ENCODE peak calls at places on chromosomes 12 and 14, in four cellular contexts. One of them, this sample, is unnamed. For H3K4me1, the result is how much of the 10 kb centered on the place peaks cover.

GRCh38 chr14:90499121-90499520 is 102.3 kb downstream of the CALM1 start:
- DNase-seq in right lobe of liver: no peak
- DNase-seq in heart left ventricle: no peak
- DNase-seq in A549: no peak
- DNase-seq in this sample: no peak

GRCh38 chr14:64728106-64728505 is 23.9 kb downstream of the PLEKHG3 start:
- DNase-seq in A549: no peak
- DNase-seq in heart left ventricle: no peak
- DNase-seq in right lobe of liver: no peak
- DNase-seq in this sample: no peak

GRCh38 chr12:89080797-89081470 is 271.4 kb downstream of the DUSP6 start:
- DNase-seq in right lobe of liver: no peak
- DNase-seq in heart left ventricle: no peak
- DNase-seq in A549: no peak
- DNase-seq in this sample: no peak

GRCh38 chr14:43539210-43539609 is 967.9 kb downstream of the FSCB start:
- DNase-seq in right lobe of liver: no peak
- DNase-seq in heart left ventricle: no peak
- DNase-seq in A549: no peak
- DNase-seq in this sample: no peak

GRCh38 chr14:36373982-36374673 is 53.7 kb upstream of the MBIP start:
- DNase-seq in heart left ventricle: peak
- DNase-seq in right lobe of liver: peak
- DNase-seq in A549: peak
- DNase-seq in this sample: peak

GRCh38 chr14:20262642-20263128 is 23.6 kb downstream of the OR11H4 start:
- DNase-seq in right lobe of liver: no peak
- DNase-seq in A549: no peak
- DNase-seq in heart left ventricle: no peak
- DNase-seq in this sample: no peak

GRCh38 chr12:58504539-58504938 is 415.8 kb downstream of the LRIG3 start:
- DNase-seq in right lobe of liver: no peak
- DNase-seq in A549: no peak
- DNase-seq in heart left ventricle: no peak
- DNase-seq in this sample: no peak

GRCh38 chr14:92336363-92336762 is 13.4 kb downstream of the SLC24A4 start:
- DNase-seq in right lobe of liver: no peak
- DNase-seq in heart left ventricle: no peak
- DNase-seq in A549: no peak
- DNase-seq in this sample: no peak

GRCh38 chr14:39376671-39377403 is 55.4 kb downstream of the FBXO33 start:
- DNase-seq in heart left ventricle: no peak
- DNase-seq in A549: no peak
- DNase-seq in right lobe of liver: no peak
- DNase-seq in this sample: no peak

GRCh38 chr12:114936148-114937099 is 252.4 kb upstream of the TBX3 start:
- DNase-seq in heart left ventricle: no peak
- DNase-seq in right lobe of liver: no peak
- DNase-seq in A549: no peak
- DNase-seq in this sample: no peak

GRCh38 chr12:94714378-94714777 is 64.0 kb upstream of the TMCC3 start:
- DNase-seq in right lobe of liver: no peak
- DNase-seq in heart left ventricle: no peak
- DNase-seq in A549: no peak
- DNase-seq in this sample: no peak

GRCh38 chr12:5510251-5510805 is 78.4 kb downstream of the NTF3 start:
- DNase-seq in A549: no peak
- DNase-seq in right lobe of liver: no peak
- DNase-seq in heart left ventricle: no peak
- DNase-seq in this sample: no peak

GRCh38 chr12:63138484-63138883 is 12.5 kb downstream of the AVPR1A start:
- DNase-seq in heart left ventricle: no peak
- DNase-seq in A549: no peak
- DNase-seq in right lobe of liver: no peak
- DNase-seq in this sample: no peak

GRCh38 chr14:59301354-59301753 is 112.9 kb downstream of the DAAM1 start:
- DNase-seq in heart left ventricle: peak
- DNase-seq in right lobe of liver: no peak
- DNase-seq in A549: no peak
- DNase-seq in this sample: no peak

GRCh38 chr14:105058521-105059034 is 6.7 kb downstream of the GPR132 start:
- DNase-seq in heart left ventricle: no peak
- DNase-seq in A549: no peak
- DNase-seq in right lobe of liver: peak
- DNase-seq in this sample: no peak

GRCh38 chr14:39617537-39617936 is 185.3 kb upstream of the FBXO33 start:
- DNase-seq in A549: no peak
- DNase-seq in right lobe of liver: no peak
- DNase-seq in heart left ventricle: no peak
- DNase-seq in this sample: no peak

GRCh38 chr12:27604431-27604830 is 80.4 kb downstream of the PPFIBP1 start:
- DNase-seq in A549: no peak
- DNase-seq in heart left ventricle: no peak
- DNase-seq in right lobe of liver: no peak
- DNase-seq in this sample: no peak

GRCh38 chr12:99960312-99960711 is 24.4 kb downstream of the ANKS1B start:
- DNase-seq in A549: no peak
- DNase-seq in heart left ventricle: no peak
- DNase-seq in right lobe of liver: no peak
- DNase-seq in this sample: no peak

GRCh38 chr12:104764225-104765073 is 193.6 kb downstream of the SLC41A2 start:
- DNase-seq in heart left ventricle: no peak
- DNase-seq in right lobe of liver: no peak
- DNase-seq in A549: no peak
- DNase-seq in this sample: no peak

GRCh38 chr14:34693228-34693939 is 21.0 kb downstream of the CFL2 start:
- DNase-seq in A549: peak
- DNase-seq in right lobe of liver: peak
- DNase-seq in heart left ventricle: peak
- DNase-seq in this sample: peak

GRCh38 chr12:52965337-52965731 is 16.4 kb downstream of the KRT18 start:
- DNase-seq in right lobe of liver: no peak
- DNase-seq in A549: no peak
- DNase-seq in heart left ventricle: no peak
- DNase-seq in this sample: peak

DNA sequence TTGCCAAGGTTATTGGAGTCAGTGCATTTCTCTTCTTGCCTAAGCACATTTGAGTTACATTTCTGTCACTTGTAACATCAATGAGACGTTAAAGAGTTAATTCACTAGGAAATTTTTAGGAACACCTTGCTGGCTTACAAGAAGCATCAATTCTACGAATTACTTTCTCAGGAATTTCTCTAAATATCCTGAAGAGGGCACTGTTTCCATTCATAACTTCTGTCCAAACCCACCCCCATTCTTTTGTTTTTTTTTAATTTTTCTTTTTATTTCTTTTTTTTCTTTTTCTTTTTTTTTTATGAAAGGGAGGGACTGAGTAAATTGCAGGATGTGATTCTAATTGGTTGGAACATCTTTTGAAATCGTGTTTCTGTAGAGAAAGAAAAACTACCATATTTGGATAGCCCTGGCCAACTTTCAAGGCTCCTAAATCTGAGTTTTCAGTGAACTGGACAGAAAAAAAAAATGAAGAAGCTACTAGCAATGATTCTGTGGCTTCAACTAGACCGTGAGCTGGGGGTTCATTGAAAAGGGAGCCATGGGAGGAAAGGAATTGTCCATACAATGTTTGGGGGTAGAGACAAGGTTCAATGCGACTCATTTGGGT is 285.3 kb downstream of the DAD1 start:
- DNase-seq in A549: no peak
- DNase-seq in right lobe of liver: no peak
- DNase-seq in heart left ventricle: no peak
- DNase-seq in this sample: no peak
- TF ChIP-seq CTCF in A549: peak
- TF ChIP-seq CTCF in right lobe of liver: peak
- TF ChIP-seq CTCF in heart left ventricle: peak
- TF ChIP-seq CTCF in this sample: peak

GRCh38 chr14:22540286-22540685 is 48.7 kb downstream of the DAD1 start:
- DNase-seq in A549: no peak
- DNase-seq in right lobe of liver: no peak
- DNase-seq in heart left ventricle: no peak
- DNase-seq in this sample: no peak

GRCh38 chr14:22539831-22540230 is 49.2 kb downstream of the DAD1 start:
- DNase-seq in heart left ventricle: no peak
- DNase-seq in A549: no peak
- DNase-seq in right lobe of liver: no peak
- DNase-seq in this sample: no peak

GRCh38 chr14:22537436-22538310 is 51.4 kb downstream of the DAD1 start:
- DNase-seq in right lobe of liver: no peak
- DNase-seq in A549: no peak
- DNase-seq in heart left ventricle: no peak
- DNase-seq in this sample: no peak

GRCh38 chr14:22536853-22537338 is 52.1 kb downstream of the DAD1 start:
- DNase-seq in A549: peak
- DNase-seq in heart left ventricle: peak
- DNase-seq in right lobe of liver: no peak
- DNase-seq in this sample: peak

GRCh38 chr14:22538671-22539228 is 50.3 kb downstream of the DAD1 start:
- DNase-seq in right lobe of liver: no peak
- DNase-seq in A549: no peak
- DNase-seq in heart left ventricle: no peak
- DNase-seq in this sample: no peak
- H3K4me3 ChIP-seq in right lobe of liver: no peak
- H3K4me3 ChIP-seq in A549: no peak
- H3K4me3 ChIP-seq in heart left ventricle: no peak
- H3K4me3 ChIP-seq in this sample: no peak

GRCh38 chr14:102817318-102817717 is 40.1 kb downstream of the TRAF3 start:
- DNase-seq in heart left ventricle: no peak
- DNase-seq in right lobe of liver: peak
- DNase-seq in A549: no peak
- DNase-seq in this sample: no peak

GRCh38 chr14:102821252-102821651 is 44.0 kb downstream of the TRAF3 start:
- DNase-seq in heart left ventricle: no peak
- DNase-seq in A549: no peak
- DNase-seq in right lobe of liver: no peak
- DNase-seq in this sample: no peak

GRCh38 chr14:102817942-102818940 is 41.0 kb downstream of the TRAF3 start:
- DNase-seq in heart left ventricle: no peak
- DNase-seq in right lobe of liver: peak
- DNase-seq in A549: no peak
- DNase-seq in this sample: no peak

GRCh38 chr14:102819790-102820330 is 42.6 kb downstream of the TRAF3 start:
- DNase-seq in heart left ventricle: no peak
- DNase-seq in A549: no peak
- DNase-seq in right lobe of liver: no peak
- DNase-seq in this sample: no peak

GRCh38 chr14:102819176-102819628 is 42.0 kb downstream of the TRAF3 start:
- DNase-seq in heart left ventricle: no peak
- DNase-seq in A549: no peak
- DNase-seq in right lobe of liver: no peak
- DNase-seq in this sample: no peak
- H3K4me1 ChIP-seq in heart left ventricle: under half
- H3K4me1 ChIP-seq in A549: under half
- H3K4me1 ChIP-seq in right lobe of liver: under half
- H3K4me1 ChIP-seq in this sample: under half

DNA sequence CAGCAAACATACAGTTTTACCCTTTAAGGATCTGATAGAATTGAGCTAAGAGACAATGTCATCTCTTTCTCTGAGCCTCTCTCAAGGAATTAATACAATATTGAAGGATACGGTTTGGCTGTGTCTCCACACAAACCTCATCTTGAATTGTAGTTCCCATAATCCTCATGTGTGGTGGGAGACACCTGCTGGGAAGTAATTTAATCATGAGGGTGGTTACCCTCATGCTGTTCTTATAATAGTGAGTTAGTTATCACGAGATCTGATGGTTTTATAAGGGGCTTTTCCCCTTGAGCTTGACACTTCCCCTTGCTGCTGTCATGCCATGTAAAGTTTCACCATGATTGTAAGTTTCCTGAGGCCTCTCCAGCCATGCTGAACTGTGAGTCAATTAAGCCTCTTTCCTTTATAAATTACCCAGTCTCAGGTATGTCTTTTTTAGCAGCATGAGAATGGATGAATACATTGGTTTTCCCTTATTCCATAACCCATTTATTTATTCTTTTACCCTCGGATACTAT is 47.6 kb downstream of the TMEM30B start:
- DNase-seq in A549: no peak
- DNase-seq in heart left ventricle: no peak
- DNase-seq in right lobe of liver: no peak
- DNase-seq in this sample: no peak
- TF ChIP-seq CTCF in A549: no peak
- TF ChIP-seq CTCF in heart left ventricle: no peak
- TF ChIP-seq CTCF in right lobe of liver: no peak
- TF ChIP-seq CTCF in this sample: no peak

GRCh38 chr12:8841778-8842177 is 19.4 kb downstream of the A2ML1 start:
- DNase-seq in heart left ventricle: no peak
- DNase-seq in A549: no peak
- DNase-seq in right lobe of liver: no peak
- DNase-seq in this sample: no peak
- H3K4me3 ChIP-seq in heart left ventricle: no peak
- H3K4me3 ChIP-seq in A549: no peak
- H3K4me3 ChIP-seq in right lobe of liver: no peak
- H3K4me3 ChIP-seq in this sample: no peak

GRCh38 chr14:103100281-103101121 is 6.0 kb downstream of the EXOC3L4 start:
- DNase-seq in right lobe of liver: peak
- DNase-seq in heart left ventricle: no peak
- DNase-seq in A549: no peak
- DNase-seq in this sample: no peak
- H3K4me1 ChIP-seq in right lobe of liver: under half
- H3K4me1 ChIP-seq in heart left ventricle: under half
- H3K4me1 ChIP-seq in A549: half or more
- H3K4me1 ChIP-seq in this sample: under half

GRCh38 chr12:65908147-65908546 is 83.9 kb downstream of the HMGA2 start:
- DNase-seq in heart left ventricle: no peak
- DNase-seq in A549: no peak
- DNase-seq in right lobe of liver: no peak
- DNase-seq in this sample: no peak

GRCh38 chr12:65902504-65902903 is 78.2 kb downstream of the HMGA2 start:
- DNase-seq in right lobe of liver: no peak
- DNase-seq in A549: no peak
- DNase-seq in heart left ventricle: no peak
- DNase-seq in this sample: no peak

GRCh38 chr12:65903680-65904403 is 79.6 kb downstream of the HMGA2 start:
- DNase-seq in right lobe of liver: no peak
- DNase-seq in heart left ventricle: no peak
- DNase-seq in A549: no peak
- DNase-seq in this sample: no peak

GRCh38 chr12:65907465-65907864 is 83.2 kb downstream of the HMGA2 start:
- DNase-seq in A549: no peak
- DNase-seq in heart left ventricle: no peak
- DNase-seq in right lobe of liver: no peak
- DNase-seq in this sample: no peak

GRCh38 chr12:65905941-65906471 is 81.7 kb downstream of the HMGA2 start:
- DNase-seq in heart left ventricle: no peak
- DNase-seq in right lobe of liver: no peak
- DNase-seq in A549: no peak
- DNase-seq in this sample: no peak
- TF ChIP-seq CTCF in heart left ventricle: no peak
- TF ChIP-seq CTCF in right lobe of liver: no peak
- TF ChIP-seq CTCF in A549: no peak
- TF ChIP-seq CTCF in this sample: no peak